ENCODE peak calls at places on chromosome 5, in four cellular contexts. X, I, K and E are unnamed samples.

GRCh38 chr5:645421-645820 is 33.3 kb downstream of the CEP72 start:
- DNase-seq in K (no peak), X (no peak), I (no peak), E (no peak)

GRCh38 chr5:79772651-79773050 is 83.0 kb downstream of the CMYA5 start:
- DNase-seq in X (no peak), K (no peak), I (no peak), E (no peak)

GRCh38 chr5:126917918-126918623 is 112.3 kb downstream of the MARCHF3 start:
- DNase-seq in X (peak), K (no peak), I (no peak), E (no peak)

GRCh38 chr5:1374680-1375055 is 29.8 kb upstream of the CLPTM1L start:
- DNase-seq in X (no peak), K (no peak), I (no peak), E (no peak)

GRCh38 chr5:52814749-52815148 is 27.0 kb downstream of the ITGA1 start:
- DNase-seq in X (no peak), I (no peak), K (no peak), E (no peak)

GRCh38 chr5:88188458-88189132 is 80.0 kb downstream of the TMEM161B start:
- DNase-seq in X (no peak), I (no peak), K (no peak), E (no peak)

GRCh38 chr5:57749396-57749795 is 266.8 kb upstream of the ACTBL2 start:
- DNase-seq in X (no peak), I (no peak), K (no peak), E (no peak)

GRCh38 chr5:106962464-106963230 is 708.1 kb downstream of the EFNA5 start:
- DNase-seq in K (no peak), X (no peak), I (no peak), E (no peak)

GRCh38 chr5:41517909-41518308 is 7.5 kb upstream of the PLCXD3 start:
- DNase-seq in K (no peak), X (no peak), I (no peak), E (no peak)

GRCh38 chr5:107431998-107432397 is 238.7 kb downstream of the EFNA5 start:
- DNase-seq in I (no peak), X (no peak), K (no peak), E (no peak)

DNA sequence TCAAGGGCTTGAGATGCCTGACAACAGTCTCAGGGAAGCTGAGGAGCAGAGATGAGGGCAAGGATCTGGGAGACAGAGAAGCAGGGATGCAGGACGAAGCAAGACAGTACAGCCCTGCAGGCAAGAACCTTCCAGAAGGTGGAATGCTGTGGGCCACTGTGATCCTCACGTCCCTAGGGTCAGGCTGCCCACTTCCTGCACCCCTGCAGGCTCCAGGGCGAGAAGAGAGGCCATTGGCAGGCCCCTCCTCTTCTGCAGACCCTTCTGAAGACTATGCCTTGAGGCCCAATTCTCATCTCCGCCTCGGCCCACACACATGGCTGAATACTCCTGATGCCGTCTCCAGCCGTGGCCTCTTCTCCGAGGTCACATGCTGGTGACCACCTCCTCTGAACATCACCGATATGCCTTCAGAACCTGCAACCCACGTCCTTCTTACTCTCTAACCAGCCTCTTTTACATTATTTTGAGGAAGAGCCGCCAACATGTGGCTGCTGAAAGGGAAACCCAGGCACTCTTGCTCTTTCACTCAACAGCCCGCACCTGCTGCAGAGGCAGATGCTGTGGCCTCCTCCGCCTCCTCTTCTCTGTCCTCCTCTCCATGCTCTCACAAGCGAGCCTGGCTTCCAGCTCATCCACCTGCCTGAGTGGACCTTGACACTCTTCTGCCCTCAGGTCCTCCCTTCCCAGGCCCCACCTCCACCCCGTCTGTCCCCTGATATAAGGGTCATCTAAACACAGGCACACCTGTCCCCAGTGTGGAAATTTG is 181.5 kb downstream of the IRX2 start:
- DNase-seq in X (no peak), I (no peak), K (no peak), E (no peak)
- TF ChIP-seq SPI1 in X (no peak), I (no peak), K (no peak), E (no peak)

GRCh38 chr5:66354407-66354806 is 210.3 kb downstream of the SREK1 start:
- DNase-seq in X (no peak), I (no peak), K (no peak), E (no peak)
- TF ChIP-seq POLR2AphosphoS5 in X (no peak), I (no peak), K (no peak), E (no peak)

GRCh38 chr5:142845954-142846398 is 75.8 kb downstream of the ARHGAP26 start:
- DNase-seq in X (no peak), I (no peak), K (no peak), E (no peak)

GRCh38 chr5:142843029-142843905 is 73.1 kb downstream of the ARHGAP26 start:
- DNase-seq in I (no peak), K (no peak), X (no peak), E (no peak)

GRCh38 chr5:142844881-142845280 is 74.7 kb downstream of the ARHGAP26 start:
- DNase-seq in X (no peak), K (no peak), I (no peak), E (no peak)

GRCh38 chr5:142846402-142846801 is 76.2 kb downstream of the ARHGAP26 start:
- DNase-seq in X (no peak), I (no peak), K (no peak), E (no peak)

GRCh38 chr5:142845402-142845901 is 75.3 kb downstream of the ARHGAP26 start:
- DNase-seq in X (no peak), K (peak), I (no peak), E (no peak)
- TF ChIP-seq SPI1 in X (no peak), K (peak), I (peak), E (peak)

GRCh38 chr5:169992789-169993188 is 12.5 kb upstream of the INSYN2B start:
- DNase-seq in K (no peak), X (no peak), I (no peak), E (no peak)
- TF ChIP-seq POLR2AphosphoS5 in K (no peak), X (no peak), I (no peak), E (no peak)

DNA sequence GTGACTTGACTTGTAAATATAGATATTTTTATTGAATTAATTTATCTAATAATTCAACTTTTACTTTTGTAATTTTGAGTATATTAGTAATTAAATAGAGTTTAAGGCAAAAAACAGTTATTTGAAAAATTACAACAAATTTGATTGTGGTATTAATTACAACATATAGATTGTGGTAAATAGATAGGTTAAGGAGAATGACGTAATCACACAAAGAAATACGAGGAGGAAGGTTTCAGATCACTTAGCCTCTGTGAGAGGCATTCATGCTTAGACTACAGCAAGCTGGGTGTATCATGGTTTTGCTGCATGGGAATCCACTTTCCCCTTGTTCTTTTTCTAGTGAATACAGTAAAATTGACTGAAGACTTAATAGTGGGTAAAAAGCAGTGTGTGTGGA is 878.4 kb upstream of the EDIL3 start:
- DNase-seq in X (no peak), K (no peak), I (no peak), E (no peak)
- TF ChIP-seq SPI1 in X (no peak), K (no peak), I (no peak), E (no peak)

GRCh38 chr5:148826082-148826971 is at the start of gene ADRB2:
- DNase-seq in I (peak), K (peak), X (peak), E (peak)
- TF ChIP-seq POLR2AphosphoS5 in I (peak), K (no peak), X (no peak), E (no peak)